ENCODE peak calls at places on chromosomes 6 and 20, in seven cellular contexts. One of them, this sample, is unnamed.

GRCh38 chr6:118889163-118889562 is 4.8 kb upstream of the ASF1A start:
- DNase-seq in activated CD4-positive, alpha-beta T cell treated with anti-CD3 and anti-CD28 coated beads, Interleukin-2, amount 10 ng/mL, durations not matched to agents 7 days and 5 days: no peak
- DNase-seq in stimulated activated CD4-positive, alpha-beta T cell treated with anti-CD3 and anti-CD28 coated beads, Interleukin-12 subunit alpha, Interleukin-12 subunit beta, amount 100 ng/mL, for 4 hours: no peak
- DNase-seq in GM04504: no peak
- DNase-seq in nephron progenitor cell: no peak
- DNase-seq in ELR: no peak
- DNase-seq in astrocyte of the spinal cord: no peak
- DNase-seq in this sample: no peak

GRCh38 chr6:4553387-4553786 is 222.8 kb upstream of the CDYL start:
- DNase-seq in activated CD4-positive, alpha-beta T cell treated with anti-CD3 and anti-CD28 coated beads, Interleukin-2, amount 10 ng/mL, durations not matched to agents 7 days and 5 days: no peak
- DNase-seq in stimulated activated CD4-positive, alpha-beta T cell treated with anti-CD3 and anti-CD28 coated beads, Interleukin-12 subunit alpha, Interleukin-12 subunit beta, amount 100 ng/mL, for 4 hours: no peak
- DNase-seq in GM04504: no peak
- DNase-seq in nephron progenitor cell: no peak
- DNase-seq in ELR: no peak
- DNase-seq in astrocyte of the spinal cord: no peak
- DNase-seq in this sample: no peak

GRCh38 chr6:106223300-106223930 is 102.1 kb downstream of the ATG5 start:
- DNase-seq in activated CD4-positive, alpha-beta T cell treated with anti-CD3 and anti-CD28 coated beads, Interleukin-2, amount 10 ng/mL, durations not matched to agents 7 days and 5 days: peak
- DNase-seq in stimulated activated CD4-positive, alpha-beta T cell treated with anti-CD3 and anti-CD28 coated beads, Interleukin-12 subunit alpha, Interleukin-12 subunit beta, amount 100 ng/mL, for 4 hours: peak
- DNase-seq in GM04504: peak
- DNase-seq in nephron progenitor cell: peak
- DNase-seq in ELR: peak
- DNase-seq in astrocyte of the spinal cord: peak
- DNase-seq in this sample: peak

GRCh38 chr6:1318036-1318435 is 6.1 kb downstream of the FOXQ1 start:
- DNase-seq in activated CD4-positive, alpha-beta T cell treated with anti-CD3 and anti-CD28 coated beads, Interleukin-2, amount 10 ng/mL, durations not matched to agents 7 days and 5 days: no peak
- DNase-seq in stimulated activated CD4-positive, alpha-beta T cell treated with anti-CD3 and anti-CD28 coated beads, Interleukin-12 subunit alpha, Interleukin-12 subunit beta, amount 100 ng/mL, for 4 hours: no peak
- DNase-seq in GM04504: no peak
- DNase-seq in nephron progenitor cell: no peak
- DNase-seq in ELR: no peak
- DNase-seq in astrocyte of the spinal cord: no peak
- DNase-seq in this sample: no peak

GRCh38 chr6:78864957-78865356 is 2.4 kb upstream of the IRAK1BP1 start:
- DNase-seq in activated CD4-positive, alpha-beta T cell treated with anti-CD3 and anti-CD28 coated beads, Interleukin-2, amount 10 ng/mL, durations not matched to agents 7 days and 5 days: no peak
- DNase-seq in stimulated activated CD4-positive, alpha-beta T cell treated with anti-CD3 and anti-CD28 coated beads, Interleukin-12 subunit alpha, Interleukin-12 subunit beta, amount 100 ng/mL, for 4 hours: no peak
- DNase-seq in GM04504: no peak
- DNase-seq in nephron progenitor cell: no peak
- DNase-seq in ELR: no peak
- DNase-seq in astrocyte of the spinal cord: no peak
- DNase-seq in this sample: no peak

GRCh38 chr20:34638532-34638931 is 38.4 kb downstream of the PIGU start:
- DNase-seq in activated CD4-positive, alpha-beta T cell treated with anti-CD3 and anti-CD28 coated beads, Interleukin-2, amount 10 ng/mL, durations not matched to agents 7 days and 5 days: no peak
- DNase-seq in stimulated activated CD4-positive, alpha-beta T cell treated with anti-CD3 and anti-CD28 coated beads, Interleukin-12 subunit alpha, Interleukin-12 subunit beta, amount 100 ng/mL, for 4 hours: no peak
- DNase-seq in GM04504: no peak
- DNase-seq in nephron progenitor cell: no peak
- DNase-seq in ELR: no peak
- DNase-seq in astrocyte of the spinal cord: no peak
- DNase-seq in this sample: no peak

GRCh38 chr6:169165031-169165430 is 88.6 kb downstream of the THBS2 start:
- DNase-seq in activated CD4-positive, alpha-beta T cell treated with anti-CD3 and anti-CD28 coated beads, Interleukin-2, amount 10 ng/mL, durations not matched to agents 7 days and 5 days: no peak
- DNase-seq in stimulated activated CD4-positive, alpha-beta T cell treated with anti-CD3 and anti-CD28 coated beads, Interleukin-12 subunit alpha, Interleukin-12 subunit beta, amount 100 ng/mL, for 4 hours: no peak
- DNase-seq in GM04504: no peak
- DNase-seq in nephron progenitor cell: no peak
- DNase-seq in ELR: no peak
- DNase-seq in astrocyte of the spinal cord: no peak
- DNase-seq in this sample: no peak

GRCh38 chr6:121491576-121491975 is 56.1 kb downstream of the GJA1 start:
- DNase-seq in activated CD4-positive, alpha-beta T cell treated with anti-CD3 and anti-CD28 coated beads, Interleukin-2, amount 10 ng/mL, durations not matched to agents 7 days and 5 days: no peak
- DNase-seq in stimulated activated CD4-positive, alpha-beta T cell treated with anti-CD3 and anti-CD28 coated beads, Interleukin-12 subunit alpha, Interleukin-12 subunit beta, amount 100 ng/mL, for 4 hours: no peak
- DNase-seq in GM04504: no peak
- DNase-seq in nephron progenitor cell: no peak
- DNase-seq in ELR: no peak
- DNase-seq in astrocyte of the spinal cord: no peak
- DNase-seq in this sample: no peak

GRCh38 chr20:4260102-4260501 is 244.7 kb upstream of the RNF24 start:
- DNase-seq in activated CD4-positive, alpha-beta T cell treated with anti-CD3 and anti-CD28 coated beads, Interleukin-2, amount 10 ng/mL, durations not matched to agents 7 days and 5 days: no peak
- DNase-seq in stimulated activated CD4-positive, alpha-beta T cell treated with anti-CD3 and anti-CD28 coated beads, Interleukin-12 subunit alpha, Interleukin-12 subunit beta, amount 100 ng/mL, for 4 hours: no peak
- DNase-seq in GM04504: no peak
- DNase-seq in nephron progenitor cell: no peak
- DNase-seq in ELR: no peak
- DNase-seq in astrocyte of the spinal cord: no peak
- DNase-seq in this sample: no peak

GRCh38 chr6:69973138-69973537 is 106.8 kb downstream of the COL19A1 start:
- DNase-seq in activated CD4-positive, alpha-beta T cell treated with anti-CD3 and anti-CD28 coated beads, Interleukin-2, amount 10 ng/mL, durations not matched to agents 7 days and 5 days: no peak
- DNase-seq in stimulated activated CD4-positive, alpha-beta T cell treated with anti-CD3 and anti-CD28 coated beads, Interleukin-12 subunit alpha, Interleukin-12 subunit beta, amount 100 ng/mL, for 4 hours: no peak
- DNase-seq in GM04504: no peak
- DNase-seq in nephron progenitor cell: no peak
- DNase-seq in ELR: no peak
- DNase-seq in astrocyte of the spinal cord: no peak
- DNase-seq in this sample: no peak

GRCh38 chr6:57276946-57277345 is 40.5 kb upstream of the PRIM2 start:
- DNase-seq in activated CD4-positive, alpha-beta T cell treated with anti-CD3 and anti-CD28 coated beads, Interleukin-2, amount 10 ng/mL, durations not matched to agents 7 days and 5 days: no peak
- DNase-seq in stimulated activated CD4-positive, alpha-beta T cell treated with anti-CD3 and anti-CD28 coated beads, Interleukin-12 subunit alpha, Interleukin-12 subunit beta, amount 100 ng/mL, for 4 hours: no peak
- DNase-seq in GM04504: no peak
- DNase-seq in nephron progenitor cell: no peak
- DNase-seq in ELR: no peak
- DNase-seq in astrocyte of the spinal cord: no peak
- DNase-seq in this sample: no peak

GRCh38 chr6:37491161-37491829 is 8.4 kb downstream of the CCDC167 start:
- DNase-seq in activated CD4-positive, alpha-beta T cell treated with anti-CD3 and anti-CD28 coated beads, Interleukin-2, amount 10 ng/mL, durations not matched to agents 7 days and 5 days: no peak
- DNase-seq in stimulated activated CD4-positive, alpha-beta T cell treated with anti-CD3 and anti-CD28 coated beads, Interleukin-12 subunit alpha, Interleukin-12 subunit beta, amount 100 ng/mL, for 4 hours: no peak
- DNase-seq in GM04504: no peak
- DNase-seq in nephron progenitor cell: no peak
- DNase-seq in ELR: no peak
- DNase-seq in astrocyte of the spinal cord: no peak
- DNase-seq in this sample: no peak

GRCh38 chr20:19802099-19802491 is 44.0 kb downstream of the RIN2 start:
- DNase-seq in activated CD4-positive, alpha-beta T cell treated with anti-CD3 and anti-CD28 coated beads, Interleukin-2, amount 10 ng/mL, durations not matched to agents 7 days and 5 days: no peak
- DNase-seq in stimulated activated CD4-positive, alpha-beta T cell treated with anti-CD3 and anti-CD28 coated beads, Interleukin-12 subunit alpha, Interleukin-12 subunit beta, amount 100 ng/mL, for 4 hours: no peak
- DNase-seq in GM04504: no peak
- DNase-seq in nephron progenitor cell: no peak
- DNase-seq in ELR: no peak
- DNase-seq in astrocyte of the spinal cord: no peak
- DNase-seq in this sample: no peak

GRCh38 chr20:2911200-2911599 is 37.9 kb downstream of the PTPRA start:
- DNase-seq in activated CD4-positive, alpha-beta T cell treated with anti-CD3 and anti-CD28 coated beads, Interleukin-2, amount 10 ng/mL, durations not matched to agents 7 days and 5 days: no peak
- DNase-seq in stimulated activated CD4-positive, alpha-beta T cell treated with anti-CD3 and anti-CD28 coated beads, Interleukin-12 subunit alpha, Interleukin-12 subunit beta, amount 100 ng/mL, for 4 hours: no peak
- DNase-seq in GM04504: no peak
- DNase-seq in nephron progenitor cell: no peak
- DNase-seq in ELR: peak
- DNase-seq in astrocyte of the spinal cord: no peak
- DNase-seq in this sample: no peak

GRCh38 chr20:40617594-40617993 is 71.4 kb downstream of the MAFB start:
- DNase-seq in activated CD4-positive, alpha-beta T cell treated with anti-CD3 and anti-CD28 coated beads, Interleukin-2, amount 10 ng/mL, durations not matched to agents 7 days and 5 days: no peak
- DNase-seq in stimulated activated CD4-positive, alpha-beta T cell treated with anti-CD3 and anti-CD28 coated beads, Interleukin-12 subunit alpha, Interleukin-12 subunit beta, amount 100 ng/mL, for 4 hours: no peak
- DNase-seq in GM04504: no peak
- DNase-seq in nephron progenitor cell: no peak
- DNase-seq in ELR: no peak
- DNase-seq in astrocyte of the spinal cord: no peak
- DNase-seq in this sample: no peak